ENCODE peak calls at places on chromosomes 6 and 20, in nine cellular contexts. One of them, this sample, is unnamed.

GRCh38 chr20:42441862-42442196 is 747.9 kb downstream of the PTPRT start:
- DNase-seq in hypothalamus: peak
- DNase-seq in SK-MEL-5: no peak
- DNase-seq in neuronal stem cell: no peak
- DNase-seq in mammary epithelial cell: no peak
- DNase-seq in T-helper 2 cell: no peak
- DNase-seq in cardiac muscle cell: no peak
- DNase-seq in A172: no peak
- DNase-seq in right cardiac atrium: no peak
- DNase-seq in this sample: no peak

GRCh38 chr20:62392621-62393164 is 5.8 kb downstream of the RPS21 start:
- DNase-seq in hypothalamus: no peak
- DNase-seq in SK-MEL-5: no peak
- DNase-seq in neuronal stem cell: no peak
- DNase-seq in mammary epithelial cell: no peak
- DNase-seq in T-helper 2 cell: no peak
- DNase-seq in cardiac muscle cell: no peak
- DNase-seq in A172: no peak
- DNase-seq in right cardiac atrium: no peak
- DNase-seq in this sample: no peak

GRCh38 chr20:24640686-24641085 is 171.3 kb downstream of the SYNDIG1 start:
- DNase-seq in hypothalamus: no peak
- DNase-seq in SK-MEL-5: no peak
- DNase-seq in neuronal stem cell: no peak
- DNase-seq in mammary epithelial cell: no peak
- DNase-seq in T-helper 2 cell: no peak
- DNase-seq in cardiac muscle cell: no peak
- DNase-seq in A172: no peak
- DNase-seq in right cardiac atrium: no peak
- DNase-seq in this sample: no peak

GRCh38 chr6:135181333-135182119 is 418 bp downstream of the MYB start:
- DNase-seq in hypothalamus: no peak
- DNase-seq in SK-MEL-5: peak
- DNase-seq in neuronal stem cell: peak
- DNase-seq in mammary epithelial cell: peak
- DNase-seq in T-helper 2 cell: no peak
- DNase-seq in cardiac muscle cell: no peak
- DNase-seq in A172: no peak
- DNase-seq in right cardiac atrium: no peak
- DNase-seq in this sample: no peak

GRCh38 chr6:168310945-168311344 is 8.6 kb downstream of the DACT2 start:
- DNase-seq in hypothalamus: no peak
- DNase-seq in SK-MEL-5: no peak
- DNase-seq in neuronal stem cell: no peak
- DNase-seq in mammary epithelial cell: no peak
- DNase-seq in T-helper 2 cell: no peak
- DNase-seq in cardiac muscle cell: no peak
- DNase-seq in A172: no peak
- DNase-seq in right cardiac atrium: no peak
- DNase-seq in this sample: no peak

GRCh38 chr6:130417951-130418350 is 52.1 kb downstream of the TMEM200A start:
- DNase-seq in hypothalamus: no peak
- DNase-seq in SK-MEL-5: no peak
- DNase-seq in neuronal stem cell: no peak
- DNase-seq in mammary epithelial cell: peak
- DNase-seq in T-helper 2 cell: no peak
- DNase-seq in cardiac muscle cell: no peak
- DNase-seq in A172: no peak
- DNase-seq in right cardiac atrium: no peak
- DNase-seq in this sample: no peak

GRCh38 chr6:138973481-138974140 is 14.4 kb downstream of the REPS1 start:
- DNase-seq in hypothalamus: no peak
- DNase-seq in SK-MEL-5: no peak
- DNase-seq in neuronal stem cell: no peak
- DNase-seq in mammary epithelial cell: no peak
- DNase-seq in T-helper 2 cell: no peak
- DNase-seq in cardiac muscle cell: no peak
- DNase-seq in A172: peak
- DNase-seq in right cardiac atrium: no peak
- DNase-seq in this sample: no peak

GRCh38 chr6:5999688-6000608 is 6.8 kb downstream of the NRN1 start:
- DNase-seq in hypothalamus: no peak
- DNase-seq in SK-MEL-5: no peak
- DNase-seq in neuronal stem cell: no peak
- DNase-seq in mammary epithelial cell: no peak
- DNase-seq in T-helper 2 cell: no peak
- DNase-seq in cardiac muscle cell: no peak
- DNase-seq in A172: no peak
- DNase-seq in right cardiac atrium: no peak
- DNase-seq in this sample: no peak